ENCODE peak calls at places on chromosomes 7 and 10, in nine cellular contexts. One of them, this sample, is unnamed.

GRCh38 chr10:58641095-58641531 is 128.4 kb downstream of the BICC1 start:
- DNase-seq in epithelial cell of esophagus: peak
- DNase-seq in mesothelial cell of epicardium: no peak
- DNase-seq in RWPE1: peak
- DNase-seq in substantia nigra: no peak
- DNase-seq in suprapubic skin: no peak
- DNase-seq in GM03348: peak
- DNase-seq in RCC 7860: peak
- DNase-seq in Right ventricle myocardium superior: no peak
- DNase-seq in this sample: no peak

GRCh38 chr7:133869556-133869955 is 257.6 kb upstream of the LRGUK start:
- DNase-seq in epithelial cell of esophagus: no peak
- DNase-seq in mesothelial cell of epicardium: no peak
- DNase-seq in RWPE1: no peak
- DNase-seq in substantia nigra: no peak
- DNase-seq in suprapubic skin: no peak
- DNase-seq in GM03348: no peak
- DNase-seq in RCC 7860: no peak
- DNase-seq in Right ventricle myocardium superior: no peak
- DNase-seq in this sample: no peak

GRCh38 chr10:78624791-78625190 is 444.0 kb upstream of the ZMIZ1 start:
- DNase-seq in epithelial cell of esophagus: no peak
- DNase-seq in mesothelial cell of epicardium: no peak
- DNase-seq in RWPE1: no peak
- DNase-seq in substantia nigra: no peak
- DNase-seq in suprapubic skin: no peak
- DNase-seq in GM03348: no peak
- DNase-seq in RCC 7860: no peak
- DNase-seq in Right ventricle myocardium superior: no peak
- DNase-seq in this sample: no peak

GRCh38 chr7:23471090-23471859 is 984 bp upstream of the IGF2BP3 start:
- DNase-seq in epithelial cell of esophagus: peak
- DNase-seq in mesothelial cell of epicardium: peak
- DNase-seq in RWPE1: peak
- DNase-seq in substantia nigra: no peak
- DNase-seq in suprapubic skin: no peak
- DNase-seq in GM03348: peak
- DNase-seq in RCC 7860: peak
- DNase-seq in Right ventricle myocardium superior: no peak
- DNase-seq in this sample: peak

GRCh38 chr7:149714081-149714909 is 59.1 kb downstream of the ZNF467 start:
- DNase-seq in epithelial cell of esophagus: peak
- DNase-seq in mesothelial cell of epicardium: peak
- DNase-seq in RWPE1: peak
- DNase-seq in substantia nigra: peak
- DNase-seq in suprapubic skin: peak
- DNase-seq in GM03348: peak
- DNase-seq in RCC 7860: peak
- DNase-seq in Right ventricle myocardium superior: peak
- DNase-seq in this sample: peak

GRCh38 chr10:71219918-71220688 is 7.7 kb downstream of the UNC5B start:
- DNase-seq in epithelial cell of esophagus: no peak
- DNase-seq in mesothelial cell of epicardium: no peak
- DNase-seq in RWPE1: no peak
- DNase-seq in substantia nigra: no peak
- DNase-seq in suprapubic skin: peak
- DNase-seq in GM03348: no peak
- DNase-seq in RCC 7860: no peak
- DNase-seq in Right ventricle myocardium superior: no peak
- DNase-seq in this sample: no peak

GRCh38 chr10:12712284-12712983 is 289.1 kb downstream of the CCDC3 start:
- DNase-seq in epithelial cell of esophagus: no peak
- DNase-seq in mesothelial cell of epicardium: no peak
- DNase-seq in RWPE1: no peak
- DNase-seq in substantia nigra: no peak
- DNase-seq in suprapubic skin: no peak
- DNase-seq in GM03348: no peak
- DNase-seq in RCC 7860: no peak
- DNase-seq in Right ventricle myocardium superior: no peak
- DNase-seq in this sample: no peak

GRCh38 chr7:125119559-125120115 is 190.0 kb upstream of the POT1 start:
- DNase-seq in epithelial cell of esophagus: peak
- DNase-seq in mesothelial cell of epicardium: no peak
- DNase-seq in RWPE1: no peak
- DNase-seq in substantia nigra: no peak
- DNase-seq in suprapubic skin: no peak
- DNase-seq in GM03348: no peak
- DNase-seq in RCC 7860: no peak
- DNase-seq in Right ventricle myocardium superior: no peak
- DNase-seq in this sample: no peak

GRCh38 chr7:149248777-149249176 is 9.3 kb downstream of the ZNF212 start:
- DNase-seq in epithelial cell of esophagus: no peak
- DNase-seq in mesothelial cell of epicardium: no peak
- DNase-seq in RWPE1: no peak
- DNase-seq in substantia nigra: no peak
- DNase-seq in suprapubic skin: no peak
- DNase-seq in GM03348: no peak
- DNase-seq in RCC 7860: no peak
- DNase-seq in Right ventricle myocardium superior: no peak
- DNase-seq in this sample: peak

GRCh38 chr7:1234794-1235500 is 2.3 kb downstream of the UNCX start:
- DNase-seq in epithelial cell of esophagus: no peak
- DNase-seq in mesothelial cell of epicardium: no peak
- DNase-seq in RWPE1: no peak
- DNase-seq in substantia nigra: no peak
- DNase-seq in suprapubic skin: no peak
- DNase-seq in GM03348: no peak
- DNase-seq in RCC 7860: no peak
- DNase-seq in Right ventricle myocardium superior: no peak
- DNase-seq in this sample: no peak

GRCh38 chr10:84825330-84825729 is 496.9 kb downstream of the CCSER2 start:
- DNase-seq in epithelial cell of esophagus: peak
- DNase-seq in mesothelial cell of epicardium: no peak
- DNase-seq in RWPE1: peak
- DNase-seq in substantia nigra: no peak
- DNase-seq in suprapubic skin: no peak
- DNase-seq in GM03348: peak
- DNase-seq in RCC 7860: peak
- DNase-seq in Right ventricle myocardium superior: peak
- DNase-seq in this sample: no peak

GRCh38 chr10:125009580-125010235 is 67.8 kb downstream of the ZRANB1 start:
- DNase-seq in epithelial cell of esophagus: no peak
- DNase-seq in mesothelial cell of epicardium: no peak
- DNase-seq in RWPE1: no peak
- DNase-seq in substantia nigra: no peak
- DNase-seq in suprapubic skin: no peak
- DNase-seq in GM03348: no peak
- DNase-seq in RCC 7860: no peak
- DNase-seq in Right ventricle myocardium superior: peak
- DNase-seq in this sample: no peak

GRCh38 chr7:135723411-135723810 is 4.6 kb downstream of the SLC13A4 start:
- DNase-seq in epithelial cell of esophagus: no peak
- DNase-seq in mesothelial cell of epicardium: no peak
- DNase-seq in RWPE1: no peak
- DNase-seq in substantia nigra: no peak
- DNase-seq in suprapubic skin: no peak
- DNase-seq in GM03348: no peak
- DNase-seq in RCC 7860: no peak
- DNase-seq in Right ventricle myocardium superior: no peak
- DNase-seq in this sample: no peak

GRCh38 chr7:121797283-121798037 is 75.5 kb upstream of the PTPRZ1 start:
- DNase-seq in epithelial cell of esophagus: peak
- DNase-seq in mesothelial cell of epicardium: no peak
- DNase-seq in RWPE1: peak
- DNase-seq in substantia nigra: peak
- DNase-seq in suprapubic skin: no peak
- DNase-seq in GM03348: no peak
- DNase-seq in RCC 7860: no peak
- DNase-seq in Right ventricle myocardium superior: no peak
- DNase-seq in this sample: no peak

GRCh38 chr10:81018898-81019890 is 481.5 kb downstream of the SH2D4B start:
- DNase-seq in epithelial cell of esophagus: peak
- DNase-seq in mesothelial cell of epicardium: no peak
- DNase-seq in RWPE1: peak
- DNase-seq in substantia nigra: no peak
- DNase-seq in suprapubic skin: no peak
- DNase-seq in GM03348: peak
- DNase-seq in RCC 7860: peak
- DNase-seq in Right ventricle myocardium superior: no peak
- DNase-seq in this sample: no peak

GRCh38 chr7:138892808-138893207 is 88.4 kb downstream of the KIAA1549 start:
- DNase-seq in epithelial cell of esophagus: peak
- DNase-seq in mesothelial cell of epicardium: no peak
- DNase-seq in RWPE1: no peak
- DNase-seq in substantia nigra: no peak
- DNase-seq in suprapubic skin: no peak
- DNase-seq in GM03348: no peak
- DNase-seq in RCC 7860: no peak
- DNase-seq in Right ventricle myocardium superior: no peak
- DNase-seq in this sample: no peak

GRCh38 chr7:139427788-139428187 is 55.7 kb downstream of the KLRG2 start:
- DNase-seq in epithelial cell of esophagus: peak
- DNase-seq in mesothelial cell of epicardium: no peak
- DNase-seq in RWPE1: no peak
- DNase-seq in substantia nigra: no peak
- DNase-seq in suprapubic skin: no peak
- DNase-seq in GM03348: no peak
- DNase-seq in RCC 7860: no peak
- DNase-seq in Right ventricle myocardium superior: no peak
- DNase-seq in this sample: no peak

This sample was measured in activated naive CD4-positive, alpha-beta T cell treated with Interleukin-2 at 50 U/mL for 16 hours.